ENCODE peak calls at places on chromosomes 11 and 22, in four cellular contexts. One of them, this sample, is unnamed.

GRCh38 chr22:32720924-32721323 is 80.6 kb upstream of the TIMP3 start:
- DNase-seq in GM23338: no peak
- DNase-seq in CD4-positive, alpha-beta memory T cell: no peak
- DNase-seq in CD8-positive, alpha-beta T cell: no peak
- DNase-seq in this sample: no peak

GRCh38 chr11:2779499-2779980 is 79.7 kb upstream of the KCNQ1OT1 start:
- DNase-seq in GM23338: no peak
- DNase-seq in CD4-positive, alpha-beta memory T cell: no peak
- DNase-seq in CD8-positive, alpha-beta T cell: no peak
- DNase-seq in this sample: no peak

GRCh38 chr11:596374-596773 is 19.4 kb downstream of the IRF7 start:
- DNase-seq in GM23338: no peak
- DNase-seq in CD4-positive, alpha-beta memory T cell: peak; percentile 39
- DNase-seq in CD8-positive, alpha-beta T cell: no peak
- DNase-seq in this sample: no peak

GRCh38 chr11:124172076-124172475 is 11.1 kb upstream of the OR10D3 start:
- DNase-seq in GM23338: no peak
- DNase-seq in CD4-positive, alpha-beta memory T cell: no peak
- DNase-seq in CD8-positive, alpha-beta T cell: no peak
- DNase-seq in this sample: no peak

GRCh38 chr22:42993651-42994275 is 21.2 kb downstream of the PACSIN2 start:
- DNase-seq in GM23338: no peak
- DNase-seq in CD4-positive, alpha-beta memory T cell: no peak
- DNase-seq in CD8-positive, alpha-beta T cell: no peak
- DNase-seq in this sample: no peak

GRCh38 chr22:39723899-39724351 is 153.4 kb downstream of the CACNA1I start:
- DNase-seq in GM23338: no peak
- DNase-seq in CD4-positive, alpha-beta memory T cell: no peak
- DNase-seq in CD8-positive, alpha-beta T cell: no peak
- DNase-seq in this sample: no peak

GRCh38 chr11:71330996-71331395 is 78.6 kb upstream of the SHANK2 start:
- DNase-seq in GM23338: no peak
- DNase-seq in CD4-positive, alpha-beta memory T cell: no peak
- DNase-seq in CD8-positive, alpha-beta T cell: no peak
- DNase-seq in this sample: no peak

GRCh38 chr11:46120361-46120710 is 918 bp downstream of the PHF21A start:
- DNase-seq in GM23338: no peak
- DNase-seq in CD4-positive, alpha-beta memory T cell: peak; percentile 46
- DNase-seq in CD8-positive, alpha-beta T cell: no peak
- DNase-seq in this sample: no peak

GRCh38 chr11:32884770-32885384 is 7.7 kb upstream of the QSER1 start:
- DNase-seq in GM23338: peak; percentile 60
- DNase-seq in CD4-positive, alpha-beta memory T cell: no peak
- DNase-seq in CD8-positive, alpha-beta T cell: no peak
- DNase-seq in this sample: no peak

GRCh38 chr11:18285841-18286240 is 19.8 kb downstream of the SAA1 start:
- DNase-seq in GM23338: no peak
- DNase-seq in CD4-positive, alpha-beta memory T cell: no peak
- DNase-seq in CD8-positive, alpha-beta T cell: no peak
- DNase-seq in this sample: no peak

GRCh38 chr11:3046190-3046589 is 11.0 kb downstream of the CARS1 start:
- DNase-seq in GM23338: peak; percentile 61
- DNase-seq in CD4-positive, alpha-beta memory T cell: no peak
- DNase-seq in CD8-positive, alpha-beta T cell: no peak
- DNase-seq in this sample: no peak

GRCh38 chr11:96014234-96014633 is 90.3 kb upstream of the MTMR2 start:
- DNase-seq in GM23338: no peak
- DNase-seq in CD4-positive, alpha-beta memory T cell: peak; percentile 83
- DNase-seq in CD8-positive, alpha-beta T cell: no peak
- DNase-seq in this sample: peak; percentile 61

GRCh38 chr11:70853103-70853830 is 399.1 kb downstream of the SHANK2 start:
- DNase-seq in GM23338: no peak
- DNase-seq in CD4-positive, alpha-beta memory T cell: no peak
- DNase-seq in CD8-positive, alpha-beta T cell: no peak
- DNase-seq in this sample: no peak

GRCh38 chr11:44943118-44943517 is 7.6 kb downstream of the TP53I11 start:
- DNase-seq in GM23338: no peak
- DNase-seq in CD4-positive, alpha-beta memory T cell: no peak
- DNase-seq in CD8-positive, alpha-beta T cell: no peak
- DNase-seq in this sample: no peak

GRCh38 chr11:32366671-32367070 is 68.7 kb downstream of the WT1 start:
- DNase-seq in GM23338: no peak
- DNase-seq in CD4-positive, alpha-beta memory T cell: no peak
- DNase-seq in CD8-positive, alpha-beta T cell: no peak
- DNase-seq in this sample: no peak

GRCh38 chr11:9756878-9757277 is 93.0 kb downstream of the SWAP70 start:
- DNase-seq in GM23338: no peak
- DNase-seq in CD4-positive, alpha-beta memory T cell: no peak
- DNase-seq in CD8-positive, alpha-beta T cell: no peak
- DNase-seq in this sample: no peak

GRCh38 chr22:28907311-28908008 is 24.1 kb downstream of the ZNRF3 start:
- DNase-seq in GM23338: no peak
- DNase-seq in CD4-positive, alpha-beta memory T cell: no peak
- DNase-seq in CD8-positive, alpha-beta T cell: no peak
- DNase-seq in this sample: no peak

GRCh38 chr22:49701380-49702067 is 126.1 kb downstream of the BRD1 start:
- DNase-seq in GM23338: peak; percentile 25
- DNase-seq in CD4-positive, alpha-beta memory T cell: no peak
- DNase-seq in CD8-positive, alpha-beta T cell: no peak
- DNase-seq in this sample: no peak

GRCh38 chr11:96015911-96016565 is 92.1 kb upstream of the MTMR2 start:
- DNase-seq in GM23338: peak; percentile 47
- DNase-seq in CD4-positive, alpha-beta memory T cell: peak; percentile 76
- DNase-seq in CD8-positive, alpha-beta T cell: no peak
- DNase-seq in this sample: peak; percentile 51

GRCh38 chr11:12086271-12087074 is 23.9 kb upstream of the MICAL2 start:
- DNase-seq in GM23338: no peak
- DNase-seq in CD4-positive, alpha-beta memory T cell: no peak
- DNase-seq in CD8-positive, alpha-beta T cell: no peak
- DNase-seq in this sample: no peak

GRCh38 chr11:76664578-76665061 is 5.9 kb downstream of the LRRC32 start:
- DNase-seq in GM23338: no peak
- DNase-seq in CD4-positive, alpha-beta memory T cell: no peak
- DNase-seq in CD8-positive, alpha-beta T cell: no peak
- DNase-seq in this sample: no peak

GRCh38 chr11:110989734-110990133 is 255.8 kb upstream of the POU2AF2 start:
- DNase-seq in GM23338: no peak
- DNase-seq in CD4-positive, alpha-beta memory T cell: no peak
- DNase-seq in CD8-positive, alpha-beta T cell: no peak
- DNase-seq in this sample: no peak

GRCh38 chr22:45980776-45981175 is 3.8 kb upstream of the WNT7B start:
- DNase-seq in GM23338: no peak
- DNase-seq in CD4-positive, alpha-beta memory T cell: no peak
- DNase-seq in CD8-positive, alpha-beta T cell: no peak
- DNase-seq in this sample: no peak

GRCh38 chr22:35643991-35644390 is 4.3 kb upstream of the APOL6 start:
- DNase-seq in GM23338: no peak
- DNase-seq in CD4-positive, alpha-beta memory T cell: no peak
- DNase-seq in CD8-positive, alpha-beta T cell: no peak
- DNase-seq in this sample: no peak

GRCh38 chr11:1122356-1123002 is 35.3 kb upstream of the MUC5AC start:
- DNase-seq in GM23338: no peak
- DNase-seq in CD4-positive, alpha-beta memory T cell: no peak
- DNase-seq in CD8-positive, alpha-beta T cell: no peak
- DNase-seq in this sample: no peak

GRCh38 chr11:87661270-87661669 is 514.0 kb downstream of the RAB38 start:
- DNase-seq in GM23338: no peak
- DNase-seq in CD4-positive, alpha-beta memory T cell: no peak
- DNase-seq in CD8-positive, alpha-beta T cell: no peak
- DNase-seq in this sample: no peak

GRCh38 chr11:6979365-6979764 is 40.8 kb downstream of the ZNF214 start:
- DNase-seq in GM23338: no peak
- DNase-seq in CD4-positive, alpha-beta memory T cell: no peak
- DNase-seq in CD8-positive, alpha-beta T cell: no peak
- DNase-seq in this sample: no peak

GRCh38 chr11:118202599-118203422 is 22.0 kb downstream of the JAML start:
- DNase-seq in GM23338: no peak
- DNase-seq in CD4-positive, alpha-beta memory T cell: peak; percentile 88
- DNase-seq in CD8-positive, alpha-beta T cell: peak; percentile 52
- DNase-seq in this sample: no peak

GRCh38 chr11:99501655-99502054 is 480.9 kb downstream of the CNTN5 start:
- DNase-seq in GM23338: no peak
- DNase-seq in CD4-positive, alpha-beta memory T cell: no peak
- DNase-seq in CD8-positive, alpha-beta T cell: no peak
- DNase-seq in this sample: no peak

GRCh38 chr11:117985953-117986887 is at the start of gene IL10RA:
- DNase-seq in GM23338: peak; percentile 91
- DNase-seq in CD4-positive, alpha-beta memory T cell: peak; percentile 82
- DNase-seq in CD8-positive, alpha-beta T cell: peak; percentile 76
- DNase-seq in this sample: peak; percentile 80

GRCh38 chr11:62671272-62671603 is 235 bp upstream of the UQCC3 start:
- DNase-seq in GM23338: no peak
- DNase-seq in CD4-positive, alpha-beta memory T cell: no peak
- DNase-seq in CD8-positive, alpha-beta T cell: no peak
- DNase-seq in this sample: no peak

GRCh38 chr11:120929090-120929489 is 94.8 kb upstream of the TBCEL start:
- DNase-seq in GM23338: no peak
- DNase-seq in CD4-positive, alpha-beta memory T cell: no peak
- DNase-seq in CD8-positive, alpha-beta T cell: no peak
- DNase-seq in this sample: no peak

GRCh38 chr22:49142281-49142680 is 685.4 kb downstream of the BRD1 start:
- DNase-seq in GM23338: no peak
- DNase-seq in CD4-positive, alpha-beta memory T cell: no peak
- DNase-seq in CD8-positive, alpha-beta T cell: no peak
- DNase-seq in this sample: no peak

GRCh38 chr11:45663486-45664375 is 1.7 kb downstream of the CHST1 start:
- DNase-seq in GM23338: no peak
- DNase-seq in CD4-positive, alpha-beta memory T cell: no peak
- DNase-seq in CD8-positive, alpha-beta T cell: no peak
- DNase-seq in this sample: no peak

GRCh38 chr22:41908409-41909289 is 6.2 kb downstream of the SHISA8 start:
- DNase-seq in GM23338: peak; percentile 52
- DNase-seq in CD4-positive, alpha-beta memory T cell: peak; percentile 49
- DNase-seq in CD8-positive, alpha-beta T cell: no peak
- DNase-seq in this sample: no peak

GRCh38 chr22:47672526-47672925 is 910.1 kb downstream of the TBC1D22A start:
- DNase-seq in GM23338: no peak
- DNase-seq in CD4-positive, alpha-beta memory T cell: no peak
- DNase-seq in CD8-positive, alpha-beta T cell: no peak
- DNase-seq in this sample: no peak

GRCh38 chr22:35589071-35589735 is 27.9 kb downstream of the MB start:
- DNase-seq in GM23338: no peak
- DNase-seq in CD4-positive, alpha-beta memory T cell: no peak
- DNase-seq in CD8-positive, alpha-beta T cell: no peak
- DNase-seq in this sample: no peak

GRCh38 chr11:13292970-13293369 is 15.4 kb downstream of the BMAL1 start:
- DNase-seq in GM23338: peak; percentile 29
- DNase-seq in CD4-positive, alpha-beta memory T cell: no peak
- DNase-seq in CD8-positive, alpha-beta T cell: no peak
- DNase-seq in this sample: no peak

GRCh38 chr11:72381584-72382090 is 52.7 kb downstream of the CLPB start:
- DNase-seq in GM23338: no peak
- DNase-seq in CD4-positive, alpha-beta memory T cell: no peak
- DNase-seq in CD8-positive, alpha-beta T cell: no peak
- DNase-seq in this sample: no peak

GRCh38 chr11:129273944-129274343 is 81.8 kb upstream of the ARHGAP32 start:
- DNase-seq in GM23338: no peak
- DNase-seq in CD4-positive, alpha-beta memory T cell: no peak
- DNase-seq in CD8-positive, alpha-beta T cell: no peak
- DNase-seq in this sample: no peak
- H3K4me1 ChIP-seq in GM23338: peaks cover 38% of the 10 kb centered on the region
- H3K4me1 ChIP-seq in CD4-positive, alpha-beta memory T cell: peaks cover 9% of the 10 kb centered on the region
- H3K4me1 ChIP-seq in CD8-positive, alpha-beta T cell: peaks cover 4% of the 10 kb centered on the region
- H3K4me1 ChIP-seq in this sample: no peaks in the 10 kb centered on the region

GRCh38 chr11:58567889-58568512 is 7.7 kb downstream of the LPXN start:
- DNase-seq in GM23338: peak; percentile 80
- DNase-seq in CD4-positive, alpha-beta memory T cell: peak; percentile 79
- DNase-seq in CD8-positive, alpha-beta T cell: peak; percentile 59
- DNase-seq in this sample: peak; percentile 79

GRCh38 chr11:58560842-58561241 is 14.8 kb downstream of the LPXN start:
- DNase-seq in GM23338: no peak
- DNase-seq in CD4-positive, alpha-beta memory T cell: no peak
- DNase-seq in CD8-positive, alpha-beta T cell: no peak
- DNase-seq in this sample: no peak

GRCh38 chr11:58562375-58562800 is 13.3 kb downstream of the LPXN start:
- DNase-seq in GM23338: no peak
- DNase-seq in CD4-positive, alpha-beta memory T cell: no peak
- DNase-seq in CD8-positive, alpha-beta T cell: no peak
- DNase-seq in this sample: no peak

GRCh38 chr11:58561394-58562102 is 14.1 kb downstream of the LPXN start:
- DNase-seq in GM23338: no peak
- DNase-seq in CD4-positive, alpha-beta memory T cell: no peak
- DNase-seq in CD8-positive, alpha-beta T cell: no peak
- DNase-seq in this sample: no peak

GRCh38 chr11:58564226-58564625 is 11.4 kb downstream of the LPXN start:
- DNase-seq in GM23338: no peak
- DNase-seq in CD4-positive, alpha-beta memory T cell: no peak
- DNase-seq in CD8-positive, alpha-beta T cell: no peak
- DNase-seq in this sample: no peak
- H3K4me1 ChIP-seq in GM23338: no peaks in the 10 kb centered on the region
- H3K4me1 ChIP-seq in CD4-positive, alpha-beta memory T cell: peaks cover 82% of the 10 kb centered on the region
- H3K4me1 ChIP-seq in CD8-positive, alpha-beta T cell: peaks cover 65% of the 10 kb centered on the region
- H3K4me1 ChIP-seq in this sample: peaks cover 29% of the 10 kb centered on the region

GRCh38 chr11:113124578-113124977 is 163.4 kb downstream of the NCAM1 start:
- DNase-seq in GM23338: no peak
- DNase-seq in CD4-positive, alpha-beta memory T cell: no peak
- DNase-seq in CD8-positive, alpha-beta T cell: no peak
- DNase-seq in this sample: no peak

GRCh38 chr11:113118104-113118503 is 156.9 kb downstream of the NCAM1 start:
- DNase-seq in GM23338: no peak
- DNase-seq in CD4-positive, alpha-beta memory T cell: no peak
- DNase-seq in CD8-positive, alpha-beta T cell: no peak
- DNase-seq in this sample: no peak

GRCh38 chr11:113119074-113119473 is 157.9 kb downstream of the NCAM1 start:
- DNase-seq in GM23338: no peak
- DNase-seq in CD4-positive, alpha-beta memory T cell: no peak
- DNase-seq in CD8-positive, alpha-beta T cell: no peak
- DNase-seq in this sample: no peak

DNA sequence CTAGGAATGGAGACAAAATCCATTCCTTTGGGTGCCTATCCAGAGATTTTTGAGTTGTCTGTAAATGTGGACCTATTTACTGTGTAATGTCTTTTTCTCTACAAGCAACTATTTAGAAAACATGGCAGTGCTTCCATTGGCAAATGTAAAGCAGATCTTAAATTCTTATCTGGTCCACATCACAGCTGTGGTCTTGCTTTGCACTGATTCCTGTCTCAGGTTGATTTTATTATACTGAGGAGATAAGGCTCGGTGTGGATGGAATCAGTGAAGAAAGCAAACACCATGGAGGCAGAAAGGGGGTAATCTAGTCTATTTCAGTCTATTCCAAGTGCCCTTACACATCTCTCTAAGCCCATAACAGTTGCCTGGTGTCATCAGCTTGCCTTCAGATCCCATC is 160.5 kb downstream of the NCAM1 start:
- DNase-seq in GM23338: no peak
- DNase-seq in CD4-positive, alpha-beta memory T cell: no peak
- DNase-seq in CD8-positive, alpha-beta T cell: no peak
- DNase-seq in this sample: no peak
- H3K4me1 ChIP-seq in GM23338: peaks cover 5% of the 10 kb centered on the region
- H3K4me1 ChIP-seq in CD4-positive, alpha-beta memory T cell: no peaks in the 10 kb centered on the region
- H3K4me1 ChIP-seq in CD8-positive, alpha-beta T cell: no peaks in the 10 kb centered on the region
- H3K4me1 ChIP-seq in this sample: no peaks in the 10 kb centered on the region

GRCh38 chr11:128467041-128467440 is 120.3 kb downstream of the ETS1 start:
- DNase-seq in GM23338: no peak
- DNase-seq in CD4-positive, alpha-beta memory T cell: no peak
- DNase-seq in CD8-positive, alpha-beta T cell: no peak
- DNase-seq in this sample: peak; percentile 54
- H3K4me1 ChIP-seq in GM23338: no peaks in the 10 kb centered on the region
- H3K4me1 ChIP-seq in CD4-positive, alpha-beta memory T cell: peaks cover 100% of the 10 kb centered on the region
- H3K4me1 ChIP-seq in CD8-positive, alpha-beta T cell: peaks cover 100% of the 10 kb centered on the region
- H3K4me1 ChIP-seq in this sample: peaks cover 100% of the 10 kb centered on the region